ENCODE peak calls at places on chromosomes 1 and 21, in six cellular contexts. L is lung microvascular endothelial cell; N is activated naive CD4-positive, alpha-beta T cell treated with anti-CD3 and anti-CD28 coated beads, Interleukin-2, amount 50 U/mL, for 16 hours; J is AG10803; Q is glomerular endothelial cell; G is astrocyte of the hippocampus. H is an unnamed sample.

GRCh38 chr1:183110466-183110865 is 75.6 kb upstream of the LAMC2 start:
- DNase-seq in L (no peak), N (no peak), J (no peak), Q (no peak), G (peak; percentile 45), H (no peak)

GRCh38 chr1:181969902-181970301 is 91.6 kb downstream of the ZNF648 start:
- DNase-seq in L (no peak), N (no peak), J (no peak), Q (no peak), G (no peak), H (no peak)

GRCh38 chr1:10424034-10424433 is 6.2 kb upstream of the CENPS start:
- DNase-seq in L (no peak), N (no peak), J (peak; percentile 68), Q (no peak), G (no peak), H (no peak)

GRCh38 chr21:27564684-27565280 is 597.9 kb upstream of the ADAMTS5 start:
- DNase-seq in L (no peak), N (no peak), J (peak; percentile 69), Q (peak; percentile 33), G (peak; percentile 53), H (no peak)

GRCh38 chr1:219177363-219177762 is 3.7 kb downstream of the LYPLAL1 start:
- DNase-seq in L (peak; percentile 57), N (no peak), J (no peak), Q (no peak), G (no peak), H (no peak)

GRCh38 chr1:49181033-49181432 is 404.3 kb upstream of the BEND5 start:
- DNase-seq in L (no peak), N (no peak), J (no peak), Q (no peak), G (no peak), H (no peak)

GRCh38 chr21:24424786-24425185 is 1182.5 kb downstream of the MRPL39 start:
- DNase-seq in L (no peak), N (no peak), J (no peak), Q (no peak), G (no peak), H (no peak)

GRCh38 chr1:10835423-10836421 is 39.3 kb upstream of the CASZ1 start:
- DNase-seq in L (peak; percentile 5), N (no peak), J (peak; percentile 6), Q (no peak), G (peak; percentile 82), H (no peak)

GRCh38 chr1:29238601-29238964 is 2.3 kb downstream of the PTPRU start:
- DNase-seq in L (no peak), N (no peak), J (no peak), Q (no peak), G (peak; percentile 49), H (no peak)

GRCh38 chr1:211741799-211742198 is 66.4 kb upstream of the NEK2 start:
- DNase-seq in L (no peak), N (no peak), J (no peak), Q (no peak), G (peak; percentile 75), H (no peak)

GRCh38 chr21:37658994-37659458 is 257.2 kb downstream of the KCNJ6 start:
- DNase-seq in L (peak; percentile 98), N (no peak), J (peak; percentile 82), Q (peak; percentile 90), G (peak; percentile 66), H (no peak)

H was measured in GM12864.